ENCODE peak calls at places on chromosomes 5 and 9, in ten cellular contexts. W, Z, M, K, O, X, S, F, T and P are unnamed samples.
A peak's percentile ranks its signal among the peaks of the same experiment; 100 is the strongest.

GRCh38 chr5:154395407-154396106 is 50.2 kb upstream of the SAP30L start:
- DNase-seq in W (no peak), Z (no peak), M (no peak), K (no peak), O (no peak), X (no peak), S (no peak), F (no peak), T (peak; percentile 41), P (no peak)

GRCh38 chr5:112848116-112848811 is 12.8 kb upstream of the SRP19 start:
- DNase-seq in W (peak; percentile 78), Z (peak; percentile 79), M (peak; percentile 28), K (no peak), O (no peak), X (no peak), S (peak; percentile 32), F (peak; percentile 57), T (peak; percentile 80), P (no peak)

GRCh38 chr5:154373729-154374179 is 72.0 kb upstream of the SAP30L start:
- DNase-seq in W (no peak), Z (peak; percentile 21), M (no peak), K (no peak), O (no peak), X (no peak), S (no peak), F (no peak), T (no peak), P (no peak)

GRCh38 chr9:71302776-71303175 is 181.4 kb upstream of the TRPM3 start:
- DNase-seq in W (no peak), Z (peak; percentile 39), M (no peak), K (no peak), O (no peak), X (no peak), S (no peak), F (peak; percentile 5), T (no peak), P (no peak)

GRCh38 chr9:93549636-93550035 is 26.7 kb upstream of the PHF2 start:
- DNase-seq in W (no peak), Z (no peak), M (no peak), K (no peak), O (no peak), X (no peak), S (no peak), F (no peak), T (no peak), P (no peak)

GRCh38 chr9:32705059-32705458 is 69.6 kb upstream of the TAF1L start:
- DNase-seq in W (no peak), Z (peak; percentile 50), M (no peak), K (no peak), O (no peak), X (no peak), S (no peak), F (no peak), T (peak; percentile 31), P (no peak)

GRCh38 chr9:93633492-93634221 is 57.3 kb downstream of the PHF2 start:
- DNase-seq in W (no peak), Z (no peak), M (no peak), K (peak; percentile 45), O (no peak), X (no peak), S (no peak), F (no peak), T (no peak), P (no peak)

GRCh38 chr5:145479271-145479670 is 355.9 kb downstream of the PRELID2 start:
- DNase-seq in W (no peak), Z (peak; percentile 34), M (no peak), K (no peak), O (no peak), X (no peak), S (no peak), F (no peak), T (peak; percentile 41), P (no peak)

GRCh38 chr5:100505984-100506670 is 29.0 kb upstream of the FAM174A start:
- DNase-seq in W (no peak), Z (peak; percentile 96), M (peak; percentile 12), K (no peak), O (no peak), X (no peak), S (no peak), F (peak; percentile 32), T (peak; percentile 92), P (no peak)

GRCh38 chr9:38393128-38393809 is 767 bp downstream of the ALDH1B1 start:
- DNase-seq in W (no peak), Z (no peak), M (no peak), K (no peak), O (no peak), X (no peak), S (peak; percentile 49), F (no peak), T (no peak), P (no peak)

GRCh38 chr9:6270896-6271295 is 55.3 kb downstream of the IL33 start:
- DNase-seq in W (no peak), Z (no peak), M (no peak), K (no peak), O (no peak), X (no peak), S (no peak), F (no peak), T (no peak), P (no peak)

DNA sequence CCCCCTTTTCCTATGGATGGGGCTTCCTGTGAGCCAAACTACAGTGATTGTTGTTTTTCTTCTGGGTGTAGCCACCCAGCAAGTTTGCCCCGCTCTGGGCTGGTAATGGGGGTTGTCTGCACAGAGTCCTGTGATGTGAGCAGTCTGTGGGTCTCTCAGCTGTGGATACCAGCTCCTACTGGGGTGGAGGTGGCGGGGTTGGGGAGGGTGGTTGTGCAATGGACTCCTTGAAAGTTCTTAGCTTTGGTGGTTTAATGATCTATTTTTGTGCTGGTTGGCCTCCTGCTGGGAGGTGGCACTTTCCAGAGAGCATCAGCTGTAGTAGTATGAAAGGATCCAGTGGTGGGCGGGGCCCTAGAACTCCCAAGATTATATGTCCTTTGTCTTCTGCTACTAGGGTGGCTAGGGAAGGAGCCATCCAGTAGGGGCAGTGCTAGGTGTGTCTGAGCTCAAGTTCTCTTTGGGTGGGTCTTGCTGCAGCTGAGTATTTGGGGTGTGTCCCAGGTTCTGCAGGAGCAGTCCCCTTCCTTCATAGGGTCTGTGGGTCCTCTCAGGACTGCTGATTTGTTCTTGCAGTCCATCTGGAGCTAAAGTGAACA is 275.6 kb upstream of the PAPPA start:
- DNase-seq in W (no peak), Z (no peak), M (no peak), K (no peak), O (no peak), X (no peak), S (no peak), F (no peak), T (no peak), P (no peak)
- TF ChIP-seq CTCF in W (no peak), Z (no peak), M (no peak), K (no peak), O (no peak), X (no peak), S (no peak), F (no peak), T (no peak), P (no peak)

GRCh38 chr5:43313035-43313853 is at the start of gene HMGCS1:
- DNase-seq in W (peak; percentile 98), Z (peak; percentile 100), M (peak; percentile 98), K (peak; percentile 99), O (peak; percentile 97), X (peak; percentile 99), S (peak; percentile 94), F (peak; percentile 100), T (peak; percentile 100), P (peak; percentile 99)
- TF ChIP-seq CTCF in W (no peak), Z (no peak), M (no peak), K (no peak), O (peak; percentile 21), X (no peak), S (peak; percentile 13), F (no peak), T (no peak), P (no peak)

DNA sequence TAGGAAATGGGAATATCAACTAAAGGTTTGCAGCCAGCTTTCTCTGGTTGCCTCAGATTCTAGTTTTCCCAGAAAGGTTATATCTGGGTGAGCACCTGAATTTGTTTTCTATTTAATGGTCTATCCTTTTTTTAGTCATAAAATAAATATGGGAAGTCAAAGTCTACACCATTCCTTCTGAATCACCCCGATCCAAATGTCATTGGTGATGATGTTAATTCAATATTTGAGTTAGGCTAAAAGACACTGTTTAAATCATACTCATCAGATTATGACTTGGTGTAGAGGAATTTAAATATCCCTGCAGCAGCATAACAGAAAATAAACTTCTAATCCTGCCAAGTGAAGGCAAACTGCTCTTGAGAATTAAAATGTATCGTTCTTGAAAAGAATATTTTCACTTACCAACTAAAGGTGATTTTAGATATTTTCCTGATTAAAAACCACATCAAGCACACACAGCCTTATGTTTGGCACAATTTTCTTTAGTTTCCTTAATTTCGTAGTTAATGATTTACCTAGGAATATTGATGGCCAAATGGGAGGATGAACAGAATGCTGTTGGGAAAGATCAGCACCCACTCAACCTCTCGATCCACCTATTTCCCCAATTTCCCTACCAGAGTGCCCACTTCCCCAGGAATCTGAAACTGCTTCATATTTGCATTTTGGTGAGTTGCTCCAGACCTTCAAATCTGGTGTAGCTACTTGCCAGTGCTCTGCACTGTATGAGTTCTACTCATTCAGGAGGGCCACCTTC is 103.1 kb upstream of the TSLP start:
- DNase-seq in W (no peak), Z (no peak), M (no peak), K (no peak), O (no peak), X (no peak), S (no peak), F (no peak), T (no peak), P (no peak)
- TF ChIP-seq CTCF in W (no peak), Z (no peak), M (no peak), K (no peak), O (no peak), X (no peak), S (no peak), F (no peak), T (no peak), P (no peak)

DNA sequence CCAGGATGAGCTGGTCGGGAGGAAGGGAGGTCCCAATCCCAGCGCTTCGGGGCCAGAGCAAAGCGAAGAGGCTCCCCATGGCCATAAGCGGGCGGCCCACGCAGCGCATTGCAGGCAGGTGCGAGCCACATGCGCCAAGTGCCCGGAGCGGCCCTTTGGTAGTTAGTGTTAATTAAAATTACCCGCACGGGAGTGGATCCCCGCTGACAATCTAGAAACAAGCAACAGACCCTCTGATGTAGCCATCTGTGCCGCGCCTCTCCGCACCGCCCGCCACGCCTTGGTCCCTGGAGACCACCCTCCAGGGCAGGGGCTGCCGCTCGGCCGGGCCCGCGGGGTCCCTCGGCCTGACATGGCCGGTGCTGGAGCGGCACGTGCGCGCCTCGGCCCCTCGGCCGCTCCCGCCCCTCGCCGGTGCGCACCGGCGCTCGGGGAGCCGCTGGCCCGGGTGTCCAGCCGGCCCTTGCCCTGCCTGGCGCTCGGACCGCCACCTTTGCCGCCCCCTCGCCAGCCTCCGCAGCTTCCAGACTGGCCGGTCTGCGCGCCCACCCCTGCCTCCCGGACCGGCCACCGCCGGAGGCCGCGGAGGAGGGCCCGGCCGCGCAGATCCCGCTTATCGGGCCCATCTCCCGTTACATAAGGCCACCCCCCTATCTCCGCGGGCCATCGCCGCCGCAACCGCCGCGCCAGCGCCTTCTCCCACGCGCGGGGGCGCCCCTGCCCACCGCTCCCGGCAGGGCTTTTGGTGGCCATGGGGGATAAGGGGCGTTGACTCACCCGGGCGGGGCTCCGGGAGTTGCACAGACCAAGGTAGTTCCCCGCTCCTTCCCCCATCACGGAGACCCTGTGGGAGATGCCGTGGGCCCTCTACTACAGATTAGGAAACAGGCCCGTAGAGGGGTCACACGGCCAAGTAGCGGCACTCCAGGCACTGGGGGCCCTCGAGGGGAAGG is 1.9 kb upstream of the IL13 start:
- DNase-seq in W (peak; percentile 63), Z (peak; percentile 23), M (no peak), K (no peak), O (no peak), X (no peak), S (peak; percentile 84), F (no peak), T (no peak), P (peak; percentile 82)
- TF ChIP-seq CTCF in W (peak; percentile 28), Z (no peak), M (no peak), K (no peak), O (no peak), X (no peak), S (peak; percentile 27), F (no peak), T (no peak), P (peak; percentile 32)